ENCODE peak calls at places on chromosomes 6 and 20, in four cellular contexts. V, A, U and G are unnamed samples.

GRCh38 chr20:34018166-34018565 is 24.5 kb downstream of the RALY start:
- DNase-seq in V (no peak), A (no peak), U (no peak), G (no peak)

GRCh38 chr20:22511943-22512910 is 72.1 kb downstream of the FOXA2 start:
- DNase-seq in V (no peak), A (peak), U (no peak), G (no peak)

GRCh38 chr20:32064667-32065066 is 12.6 kb downstream of the HCK start:
- DNase-seq in V (no peak), A (no peak), U (no peak), G (no peak)

GRCh38 chr6:90502866-90503407 is 83.9 kb downstream of the MAP3K7 start:
- DNase-seq in V (no peak), A (peak), U (no peak), G (no peak)

GRCh38 chr6:7910654-7911344 is at the start of gene TXNDC5:
- DNase-seq in V (peak), A (peak), U (peak), G (peak)

GRCh38 chr6:11111769-11112437 is 378 bp upstream of the ERVFRD-1 start:
- DNase-seq in V (no peak), A (no peak), U (no peak), G (no peak)

GRCh38 chr20:54047048-54047447 is 23.3 kb downstream of the BCAS1 start:
- DNase-seq in V (no peak), A (no peak), U (no peak), G (no peak)

GRCh38 chr6:170043881-170044790 is 246.7 kb downstream of the DLL1 start:
- DNase-seq in V (no peak), A (no peak), U (no peak), G (no peak)

GRCh38 chr20:33387177-33387576 is 14.1 kb downstream of the CDK5RAP1 start:
- DNase-seq in V (no peak), A (no peak), U (no peak), G (no peak)

GRCh38 chr20:53023717-53024116 is 51.6 kb downstream of the TSHZ2 start:
- DNase-seq in V (no peak), A (no peak), U (no peak), G (no peak)

GRCh38 chr6:82570083-82570482 is 206.5 kb downstream of the TPBG start:
- DNase-seq in V (no peak), A (no peak), U (no peak), G (no peak)

GRCh38 chr6:128882560-128882959 is 378 bp upstream of the LAMA2 start:
- DNase-seq in V (no peak), A (peak), U (no peak), G (no peak)

GRCh38 chr6:40912158-40912946 is 126.7 kb downstream of the UNC5CL start:
- DNase-seq in V (peak), A (peak), U (peak), G (peak)

GRCh38 chr20:56202493-56203077 is 45.9 kb upstream of the MC3R start:
- DNase-seq in V (no peak), A (no peak), U (peak), G (no peak)

GRCh38 chr6:166439366-166440091 is 56.8 kb upstream of the MPC1 start:
- DNase-seq in V (no peak), A (no peak), U (no peak), G (no peak)

GRCh38 chr6:84967389-84967788 is 203.0 kb upstream of the TBX18 start:
- DNase-seq in V (no peak), A (peak), U (peak), G (peak)

GRCh38 chr6:141264101-141264500 is 868.6 kb upstream of the GJE1 start:
- DNase-seq in V (no peak), A (no peak), U (no peak), G (no peak)

GRCh38 chr6:149421132-149421531 is 21.1 kb downstream of the SUMO4 start:
- DNase-seq in V (no peak), A (no peak), U (no peak), G (no peak)

GRCh38 chr20:10253750-10254149 is 35.1 kb downstream of the SNAP25 start:
- DNase-seq in V (no peak), A (no peak), U (no peak), G (no peak)

GRCh38 chr6:131027326-131027725 is 35.7 kb downstream of the EPB41L2 start:
- DNase-seq in V (no peak), A (no peak), U (no peak), G (no peak)
- TF ChIP-seq CTCF in V (no peak), A (no peak), U (no peak), G (no peak)

GRCh38 chr6:33912177-33912576 is 108.4 kb upstream of the MLN start:
- DNase-seq in V (no peak), A (no peak), U (no peak), G (no peak)
- TF ChIP-seq CTCF in V (no peak), A (no peak), U (no peak), G (no peak)

GRCh38 chr6:36850001-36850400 is 10.8 kb upstream of the CPNE5 start:
- DNase-seq in V (no peak), A (peak), U (no peak), G (peak)

GRCh38 chr6:36853325-36853724 is 14.1 kb upstream of the CPNE5 start:
- DNase-seq in V (no peak), A (peak), U (no peak), G (no peak)

GRCh38 chr6:36851632-36852031 is 12.4 kb upstream of the CPNE5 start:
- DNase-seq in V (no peak), A (peak), U (no peak), G (no peak)

GRCh38 chr6:36851149-36851614 is 11.9 kb upstream of the CPNE5 start:
- DNase-seq in V (no peak), A (peak), U (peak), G (no peak)

DNA sequence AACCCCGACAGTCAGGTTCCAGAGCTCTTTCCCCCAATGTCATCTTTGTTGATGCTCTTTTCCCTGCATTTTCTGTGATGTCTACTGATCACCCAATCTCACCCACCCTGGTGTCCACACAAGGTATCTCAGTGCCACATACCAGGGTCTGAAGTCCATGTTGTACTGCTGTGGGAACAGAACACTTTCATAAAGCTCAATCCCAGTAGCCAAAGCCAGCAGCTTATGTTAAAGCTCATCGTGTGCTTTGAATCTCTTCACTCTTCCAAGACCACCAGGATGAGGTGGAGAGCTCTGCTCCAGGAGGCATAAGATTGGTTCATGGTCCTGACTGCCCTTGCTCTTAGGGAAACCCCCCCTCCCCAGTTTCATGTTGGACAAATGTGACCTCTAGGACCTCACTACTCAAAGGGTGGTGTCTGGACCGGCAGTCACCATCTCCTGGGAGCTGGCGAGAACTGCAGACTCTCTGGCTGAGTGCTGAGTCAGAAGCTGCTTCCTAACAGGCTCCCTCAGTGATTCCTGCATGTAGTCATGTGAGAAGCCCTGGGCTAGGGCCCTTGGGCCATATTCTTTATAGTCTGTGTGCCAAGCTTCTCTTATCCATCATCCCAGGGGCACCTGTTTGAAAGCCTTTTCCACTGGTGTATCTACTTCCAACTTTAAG is 13.4 kb upstream of the CPNE5 start:
- DNase-seq in V (no peak), A (peak), U (no peak), G (no peak)
- TF ChIP-seq CTCF in V (no peak), A (no peak), U (no peak), G (no peak)

GRCh38 chr6:701215-701614 is 8.3 kb upstream of the EXOC2 start:
- DNase-seq in V (no peak), A (no peak), U (no peak), G (no peak)

GRCh38 chr6:700490-700889 is 7.6 kb upstream of the EXOC2 start:
- DNase-seq in V (no peak), A (no peak), U (no peak), G (no peak)

GRCh38 chr6:704037-704436 is 11.1 kb upstream of the EXOC2 start:
- DNase-seq in V (no peak), A (no peak), U (no peak), G (no peak)

GRCh38 chr6:703562-703961 is 10.6 kb upstream of the EXOC2 start:
- DNase-seq in V (no peak), A (no peak), U (no peak), G (no peak)

DNA sequence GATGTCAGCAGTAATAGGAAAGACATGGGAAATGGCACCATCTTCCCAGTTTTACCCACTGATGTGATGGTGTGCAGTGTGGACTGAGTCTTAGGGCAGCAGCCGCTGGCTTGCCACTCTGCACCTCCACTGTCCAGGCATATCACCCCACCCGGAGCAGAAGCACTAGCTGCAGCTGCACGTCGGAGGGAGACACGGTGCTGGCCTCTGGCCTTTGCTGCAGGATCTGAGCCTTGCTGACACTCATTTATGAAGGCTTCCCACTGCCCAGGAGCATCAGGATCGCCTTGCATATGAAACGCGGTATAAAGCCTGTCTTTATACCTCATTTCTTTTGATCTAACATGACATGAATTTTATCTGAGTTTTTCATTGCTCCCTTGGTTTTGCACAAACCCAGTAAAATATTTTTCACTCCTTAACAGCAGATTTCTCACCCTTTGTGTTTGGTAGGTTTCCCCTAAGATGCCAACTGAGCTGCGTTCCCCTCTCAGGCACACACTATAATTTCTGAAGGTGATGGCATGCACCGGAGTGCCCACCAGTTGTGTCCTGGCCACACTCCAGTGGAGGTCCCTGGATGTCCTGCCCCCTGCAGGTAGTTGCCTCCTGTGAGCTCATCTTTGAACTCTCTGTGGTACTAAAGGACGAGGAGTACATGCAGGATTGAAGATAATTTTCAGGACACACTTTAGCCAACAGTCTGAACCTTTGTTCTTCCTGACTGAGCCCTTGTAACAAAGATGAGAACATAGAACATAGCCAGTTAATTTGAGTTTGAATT is 8.9 kb upstream of the EXOC2 start:
- DNase-seq in V (no peak), A (peak), U (peak), G (no peak)
- TF ChIP-seq CTCF in V (no peak), A (peak), U (peak), G (peak)

GRCh38 chr20:47149939-47150338 is 206.6 kb downstream of the ZMYND8 start:
- DNase-seq in V (no peak), A (no peak), U (no peak), G (no peak)

GRCh38 chr20:47152078-47152477 is 204.4 kb downstream of the ZMYND8 start:
- DNase-seq in V (no peak), A (no peak), U (no peak), G (no peak)

GRCh38 chr20:47154089-47154488 is 202.4 kb downstream of the ZMYND8 start:
- DNase-seq in V (no peak), A (no peak), U (no peak), G (no peak)

GRCh38 chr20:47148059-47148458 is 208.4 kb downstream of the ZMYND8 start:
- DNase-seq in V (no peak), A (no peak), U (no peak), G (no peak)

DNA sequence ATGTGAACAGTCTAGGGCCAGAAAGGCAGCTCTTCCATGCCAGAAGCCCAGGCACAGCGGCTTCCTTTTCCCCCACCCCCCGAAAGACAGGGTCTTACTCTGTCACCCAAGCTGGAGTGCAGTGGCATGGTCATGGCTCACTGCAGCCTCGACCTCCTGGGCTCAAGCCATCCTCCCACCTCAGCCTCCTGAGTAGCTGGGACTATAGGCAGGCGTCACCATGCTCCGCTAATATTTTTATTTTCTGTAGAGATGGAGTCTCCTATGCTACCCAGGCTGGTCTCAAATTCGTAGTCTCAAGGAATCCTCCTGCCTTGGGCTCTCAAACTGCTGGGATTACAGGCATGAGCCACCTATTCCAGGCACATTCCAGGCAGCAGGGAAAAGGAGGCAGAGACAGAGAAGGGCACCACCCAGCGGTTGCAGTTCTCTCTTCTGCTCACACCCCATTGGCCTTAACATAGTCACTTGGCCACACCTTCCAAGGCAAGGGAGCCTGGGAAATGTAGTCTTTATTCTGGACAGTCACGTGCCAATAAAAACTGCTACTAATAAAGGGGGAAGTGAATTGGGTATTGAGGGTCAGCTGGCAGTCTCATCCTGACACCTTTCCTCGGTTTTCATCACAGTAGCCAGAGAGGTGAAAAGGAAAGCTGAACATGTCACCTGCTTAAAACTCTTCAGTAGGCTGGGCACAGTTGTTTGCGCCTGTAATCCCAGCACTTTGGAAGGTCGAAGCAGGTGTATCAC is 205.9 kb downstream of the ZMYND8 start:
- DNase-seq in V (peak), A (peak), U (peak), G (peak)
- TF ChIP-seq CTCF in V (peak), A (peak), U (peak), G (peak)

GRCh38 chr20:20233041-20233514 is 134.8 kb upstream of the INSM1 start:
- DNase-seq in V (no peak), A (no peak), U (no peak), G (no peak)
- TF ChIP-seq CTCF in V (no peak), A (no peak), U (no peak), G (no peak)

GRCh38 chr6:27631614-27631925 is 158.7 kb upstream of the ZNF184 start:
- DNase-seq in V (no peak), A (no peak), U (no peak), G (no peak)

GRCh38 chr6:27630727-27631613 is 158.1 kb upstream of the ZNF184 start:
- DNase-seq in V (peak), A (peak), U (no peak), G (no peak)
- TF ChIP-seq CTCF in V (no peak), A (peak), U (no peak), G (no peak)